ENCODE peak calls at places on chromosomes 7 and 10, in six cellular contexts. One of them, this sample, is unnamed.

GRCh38 chr7:91519241-91520200 is 255.3 kb downstream of the FZD1 start:
- DNase-seq in endothelial cell of umbilical vein: no peak
- DNase-seq in IMR-90: no peak
- DNase-seq in neuronal stem cell: peak
- DNase-seq in H9: no peak
- DNase-seq in GM23248: no peak
- DNase-seq in this sample: peak

GRCh38 chr10:96949039-96949683 is 117.1 kb downstream of the LCOR start:
- DNase-seq in endothelial cell of umbilical vein: no peak
- DNase-seq in IMR-90: no peak
- DNase-seq in neuronal stem cell: no peak
- DNase-seq in H9: no peak
- DNase-seq in GM23248: no peak
- DNase-seq in this sample: no peak

GRCh38 chr7:154338709-154339108 is 286.5 kb downstream of the DPP6 start:
- DNase-seq in endothelial cell of umbilical vein: no peak
- DNase-seq in IMR-90: no peak
- DNase-seq in neuronal stem cell: no peak
- DNase-seq in H9: no peak
- DNase-seq in GM23248: no peak
- DNase-seq in this sample: no peak

GRCh38 chr10:23405540-23405939 is 33.3 kb upstream of the OTUD1 start:
- DNase-seq in endothelial cell of umbilical vein: no peak
- DNase-seq in IMR-90: peak
- DNase-seq in neuronal stem cell: no peak
- DNase-seq in H9: no peak
- DNase-seq in GM23248: no peak
- DNase-seq in this sample: no peak

GRCh38 chr7:492714-493065 is 27.0 kb downstream of the PDGFA start:
- DNase-seq in endothelial cell of umbilical vein: no peak
- DNase-seq in IMR-90: no peak
- DNase-seq in neuronal stem cell: no peak
- DNase-seq in H9: no peak
- DNase-seq in GM23248: no peak
- DNase-seq in this sample: no peak

GRCh38 chr10:48536916-48537890 is 67.7 kb downstream of the ARHGAP22 start:
- DNase-seq in endothelial cell of umbilical vein: no peak
- DNase-seq in IMR-90: no peak
- DNase-seq in neuronal stem cell: no peak
- DNase-seq in H9: peak
- DNase-seq in GM23248: no peak
- DNase-seq in this sample: no peak

GRCh38 chr7:504221-505081 is 15.2 kb downstream of the PDGFA start:
- DNase-seq in endothelial cell of umbilical vein: no peak
- DNase-seq in IMR-90: no peak
- DNase-seq in neuronal stem cell: no peak
- DNase-seq in H9: no peak
- DNase-seq in GM23248: no peak
- DNase-seq in this sample: no peak

GRCh38 chr10:125840955-125841354 is 17.6 kb downstream of the BCCIP start:
- DNase-seq in endothelial cell of umbilical vein: peak
- DNase-seq in IMR-90: peak
- DNase-seq in neuronal stem cell: no peak
- DNase-seq in H9: no peak
- DNase-seq in GM23248: no peak
- DNase-seq in this sample: peak

GRCh38 chr10:97713351-97713827 is at the start of gene MARVELD1:
- DNase-seq in endothelial cell of umbilical vein: peak
- DNase-seq in IMR-90: peak
- DNase-seq in neuronal stem cell: peak
- DNase-seq in H9: peak
- DNase-seq in GM23248: peak
- DNase-seq in this sample: peak

GRCh38 chr7:37901890-37902524 is 14.6 kb downstream of the SFRP4 start:
- DNase-seq in endothelial cell of umbilical vein: no peak
- DNase-seq in IMR-90: peak
- DNase-seq in neuronal stem cell: no peak
- DNase-seq in H9: no peak
- DNase-seq in GM23248: peak
- DNase-seq in this sample: no peak
- H3K4me2 ChIP-seq in endothelial cell of umbilical vein: no peak
- H3K4me2 ChIP-seq in IMR-90: no peak
- H3K4me2 ChIP-seq in neuronal stem cell: no peak
- H3K4me2 ChIP-seq in H9: no peak
- H3K4me2 ChIP-seq in GM23248: peak
- H3K4me2 ChIP-seq in this sample: peak

DNA sequence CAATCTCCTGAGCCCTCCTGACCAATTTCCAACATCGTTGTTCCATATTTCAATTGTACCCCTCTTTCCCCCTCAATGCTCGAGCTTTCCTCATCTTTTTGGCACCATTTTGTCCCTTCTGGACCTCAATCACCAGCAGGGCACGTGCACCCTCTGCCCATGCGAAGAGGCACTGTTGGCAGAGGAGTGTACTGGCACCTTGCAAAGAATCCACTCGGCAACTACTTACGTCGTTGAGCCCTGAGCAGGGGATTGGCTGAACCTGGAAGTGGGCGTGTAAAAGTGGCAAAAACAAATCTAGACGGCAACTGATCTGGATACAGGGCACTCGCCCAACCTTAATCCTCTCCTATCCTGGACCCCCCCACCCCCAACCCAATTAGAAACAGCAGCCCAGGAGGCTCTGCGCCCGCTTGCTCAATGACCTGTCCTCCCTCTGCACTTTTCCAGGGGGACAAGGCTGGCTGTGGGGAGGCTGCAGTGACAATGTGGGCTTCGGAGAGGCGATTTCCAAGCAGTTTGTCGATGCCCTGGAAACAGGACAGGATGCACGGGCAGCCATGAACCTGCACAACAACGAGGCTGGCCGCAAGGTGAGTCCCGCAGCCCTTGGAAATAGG is 18.8 kb downstream of the WNT8B start:
- DNase-seq in endothelial cell of umbilical vein: peak
- DNase-seq in IMR-90: peak
- DNase-seq in neuronal stem cell: peak
- DNase-seq in H9: peak
- DNase-seq in GM23248: peak
- DNase-seq in this sample: peak
- H2AFZ ChIP-seq in endothelial cell of umbilical vein: peak
- H2AFZ ChIP-seq in IMR-90: peak
- H2AFZ ChIP-seq in neuronal stem cell: peak
- H2AFZ ChIP-seq in H9: no peak
- H2AFZ ChIP-seq in GM23248: peak
- H2AFZ ChIP-seq in this sample: peak

GRCh38 chr10:34628174-34628802 is 186.8 kb downstream of the PARD3 start:
- DNase-seq in endothelial cell of umbilical vein: no peak
- DNase-seq in IMR-90: peak
- DNase-seq in neuronal stem cell: no peak
- DNase-seq in H9: no peak
- DNase-seq in GM23248: no peak
- DNase-seq in this sample: no peak
- H3K4me2 ChIP-seq in endothelial cell of umbilical vein: no peak
- H3K4me2 ChIP-seq in IMR-90: no peak
- H3K4me2 ChIP-seq in neuronal stem cell: no peak
- H3K4me2 ChIP-seq in H9: no peak
- H3K4me2 ChIP-seq in GM23248: no peak
- H3K4me2 ChIP-seq in this sample: no peak

GRCh38 chr7:31384461-31384860 is 43.9 kb upstream of the NEUROD6 start:
- DNase-seq in endothelial cell of umbilical vein: no peak
- DNase-seq in IMR-90: no peak
- DNase-seq in neuronal stem cell: no peak
- DNase-seq in H9: no peak
- DNase-seq in GM23248: no peak
- DNase-seq in this sample: no peak
- H2AFZ ChIP-seq in endothelial cell of umbilical vein: no peak
- H2AFZ ChIP-seq in IMR-90: no peak
- H2AFZ ChIP-seq in neuronal stem cell: no peak
- H2AFZ ChIP-seq in H9: no peak
- H2AFZ ChIP-seq in GM23248: no peak
- H2AFZ ChIP-seq in this sample: no peak

GRCh38 chr7:30141405-30142045 is 6.7 kb downstream of the MTURN start:
- DNase-seq in endothelial cell of umbilical vein: no peak
- DNase-seq in IMR-90: no peak
- DNase-seq in neuronal stem cell: no peak
- DNase-seq in H9: no peak
- DNase-seq in GM23248: no peak
- DNase-seq in this sample: no peak

GRCh38 chr7:30144659-30145321 is 10.0 kb downstream of the MTURN start:
- DNase-seq in endothelial cell of umbilical vein: no peak
- DNase-seq in IMR-90: no peak
- DNase-seq in neuronal stem cell: no peak
- DNase-seq in H9: no peak
- DNase-seq in GM23248: no peak
- DNase-seq in this sample: no peak

GRCh38 chr7:30145521-30145920 is 10.7 kb downstream of the MTURN start:
- DNase-seq in endothelial cell of umbilical vein: no peak
- DNase-seq in IMR-90: no peak
- DNase-seq in neuronal stem cell: no peak
- DNase-seq in H9: no peak
- DNase-seq in GM23248: no peak
- DNase-seq in this sample: no peak

GRCh38 chr7:30142710-30143109 is 7.9 kb downstream of the MTURN start:
- DNase-seq in endothelial cell of umbilical vein: peak
- DNase-seq in IMR-90: peak
- DNase-seq in neuronal stem cell: no peak
- DNase-seq in H9: no peak
- DNase-seq in GM23248: peak
- DNase-seq in this sample: peak

DNA sequence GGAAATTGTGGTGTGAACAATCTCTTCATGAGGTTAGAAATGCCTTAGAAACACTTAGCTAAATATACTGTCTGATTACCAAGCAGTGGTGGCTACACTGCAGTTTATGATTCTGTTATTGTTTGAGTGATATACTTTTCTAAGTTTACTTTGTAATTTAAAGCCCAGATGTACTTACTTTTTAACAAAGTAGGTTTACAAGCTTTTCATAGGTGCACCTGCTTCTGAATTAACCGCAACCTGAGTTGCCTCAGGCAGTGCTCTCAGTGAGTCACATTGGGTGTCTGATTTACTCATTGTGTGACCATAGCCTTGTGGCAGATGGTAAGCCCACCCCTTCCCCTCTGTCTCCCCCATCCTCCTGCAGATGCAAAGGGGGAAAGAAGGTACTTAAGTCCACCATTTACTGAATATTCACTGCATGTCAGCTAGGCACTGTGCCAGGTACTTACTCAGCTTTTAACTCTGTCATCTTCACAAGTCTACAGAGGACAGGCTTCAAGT is 9.0 kb downstream of the MTURN start:
- DNase-seq in endothelial cell of umbilical vein: no peak
- DNase-seq in IMR-90: peak
- DNase-seq in neuronal stem cell: no peak
- DNase-seq in H9: no peak
- DNase-seq in GM23248: peak
- DNase-seq in this sample: peak
- H3K4me2 ChIP-seq in endothelial cell of umbilical vein: no peak
- H3K4me2 ChIP-seq in IMR-90: no peak
- H3K4me2 ChIP-seq in neuronal stem cell: no peak
- H3K4me2 ChIP-seq in H9: no peak
- H3K4me2 ChIP-seq in GM23248: no peak
- H3K4me2 ChIP-seq in this sample: no peak